ENCODE peak calls at places on chromosomes 2 and 18, in six cellular contexts. Z is osteocyte; H is HCEC 1CT; C is cardiac fibroblast; F is spleen; M is stimulated activated CD4-positive, alpha-beta T cell treated with anti-CD3 and anti-CD28 coated beads, Interleukin-12 subunit alpha, Interleukin-12 subunit beta, amount 100 ng/mL, for 48 hours. K is an unnamed sample.

GRCh38 chr2:105553538-105554196 is 154.8 kb upstream of the FHL2 start:
- DNase-seq in Z (no peak), H (peak), C (peak), F (no peak), M (no peak), K (no peak)

GRCh38 chr2:44560352-44560751 is 198.6 kb downstream of the CAMKMT start:
- DNase-seq in Z (no peak), H (no peak), C (no peak), F (no peak), M (no peak), K (no peak)

GRCh38 chr2:240857039-240858008 is 11.3 kb upstream of the AGXT start:
- DNase-seq in Z (peak), H (no peak), C (no peak), F (no peak), M (no peak), K (no peak)

GRCh38 chr18:48023334-48024008 is 93.0 kb upstream of the SMAD2 start:
- DNase-seq in Z (no peak), H (no peak), C (peak), F (no peak), M (no peak), K (peak)

GRCh38 chr2:205001306-205001966 is 456.2 kb downstream of the PARD3B start:
- DNase-seq in Z (no peak), H (no peak), C (no peak), F (no peak), M (no peak), K (no peak)

GRCh38 chr2:62536873-62537547 is 31.0 kb upstream of the TMEM17 start:
- DNase-seq in Z (no peak), H (no peak), C (no peak), F (no peak), M (no peak), K (no peak)

GRCh38 chr2:170123593-170123992 is 54.4 kb upstream of the MYO3B start:
- DNase-seq in Z (no peak), H (no peak), C (peak), F (no peak), M (no peak), K (no peak)

GRCh38 chr2:157349949-157350510 is 24.4 kb upstream of the ERMN start:
- DNase-seq in Z (no peak), H (peak), C (peak), F (no peak), M (no peak), K (no peak)

GRCh38 chr2:20425884-20426283 is 21.0 kb upstream of the RHOB start:
- DNase-seq in Z (no peak), H (no peak), C (no peak), F (no peak), M (no peak), K (no peak)

GRCh38 chr2:205352593-205352992 is 329.7 kb upstream of the NRP2 start:
- DNase-seq in Z (no peak), H (peak), C (peak), F (no peak), M (no peak), K (no peak)

GRCh38 chr2:240298803-240299709 is 136.4 kb upstream of the GPC1 start:
- DNase-seq in Z (peak), H (no peak), C (no peak), F (peak), M (no peak), K (no peak)

GRCh38 chr2:200026312-200026711 is 70.9 kb downstream of the MAIP1 start:
- DNase-seq in Z (no peak), H (no peak), C (no peak), F (no peak), M (no peak), K (no peak)

GRCh38 chr2:223856021-223856420 is 18.6 kb upstream of the AP1S3 start:
- DNase-seq in Z (no peak), H (no peak), C (peak), F (no peak), M (no peak), K (no peak)

GRCh38 chr2:72694715-72695496 is 130.9 kb downstream of the EXOC6B start:
- DNase-seq in Z (no peak), H (peak), C (peak), F (no peak), M (no peak), K (peak)

GRCh38 chr2:85390941-85391669 is 19.1 kb downstream of the CAPG start:
- DNase-seq in Z (no peak), H (peak), C (peak), F (peak), M (peak), K (peak)

GRCh38 chr2:128390991-128391630 is 72.4 kb upstream of the HS6ST1 start:
- DNase-seq in Z (no peak), H (no peak), C (no peak), F (peak), M (no peak), K (no peak)

GRCh38 chr2:121502781-121503180 is 27.9 kb upstream of the RNU4ATAC start:
- DNase-seq in Z (no peak), H (peak), C (no peak), F (no peak), M (no peak), K (no peak)

GRCh38 chr18:57687970-57688369 is 66.3 kb upstream of the NARS1 start:
- DNase-seq in Z (no peak), H (no peak), C (no peak), F (no peak), M (no peak), K (no peak)

GRCh38 chr18:45557779-45558178 is 57.5 kb upstream of the SLC14A2 start:
- DNase-seq in Z (no peak), H (no peak), C (no peak), F (no peak), M (no peak), K (no peak)

K was measured in left cardiac atrium.